ENCODE peak calls at places on chromosomes 2 and 18, in ten cellular contexts. H is A549, R is K562, K is body of pancreas, S is heart left ventricle, Z is transverse colon, P is suprapubic skin, B is esophagus squamous epithelium, W is lower leg skin, I is sigmoid colon. J is an unnamed sample.

GRCh38 chr2:239612133-239612532 is 211.3 kb upstream of the HDAC4 start:
- DNase-seq in H (no peak), R (no peak), K (no peak), S (no peak), Z (no peak), P (no peak), B (no peak), W (no peak), I (peak), J (no peak)

GRCh38 chr2:146844226-146844990 is 1000.4 kb upstream of the ACVR2A start:
- DNase-seq in H (no peak), R (no peak), K (no peak), S (no peak), Z (no peak), P (no peak), B (no peak), W (no peak), I (no peak), J (peak)

GRCh38 chr2:69948032-69948962 is 13.1 kb downstream of the ASPRV1 start:
- DNase-seq in H (no peak), R (no peak), K (no peak), S (no peak), Z (no peak), P (no peak), B (no peak), W (no peak), I (no peak), J (no peak)

GRCh38 chr2:234682492-234683228 is 185.8 kb upstream of the ARL4C start:
- DNase-seq in H (no peak), R (no peak), K (no peak), S (no peak), Z (no peak), P (peak), B (no peak), W (no peak), I (no peak), J (no peak)

GRCh38 chr2:127085260-127085666 is 21.7 kb downstream of the BIN1 start:
- DNase-seq in H (no peak), R (no peak), K (no peak), S (no peak), Z (peak), P (no peak), B (no peak), W (no peak), I (no peak), J (no peak)

GRCh38 chr18:62612246-62612645 is 89.4 kb downstream of the ZCCHC2 start:
- DNase-seq in H (no peak), R (no peak), K (no peak), S (no peak), Z (no peak), P (peak), B (no peak), W (no peak), I (no peak), J (no peak)

GRCh38 chr2:71696381-71696780 is 243.0 kb downstream of the DYSF start:
- DNase-seq in H (no peak), R (no peak), K (no peak), S (no peak), Z (no peak), P (no peak), B (no peak), W (no peak), I (no peak), J (no peak)

GRCh38 chr18:10558967-10559298 is 33.1 kb downstream of the NAPG start:
- DNase-seq in H (no peak), R (no peak), K (no peak), S (no peak), Z (no peak), P (no peak), B (no peak), W (no peak), I (no peak), J (no peak)

GRCh38 chr2:29747786-29748470 is 173.5 kb downstream of the ALK start:
- DNase-seq in H (peak), R (no peak), K (no peak), S (no peak), Z (no peak), P (no peak), B (no peak), W (no peak), I (no peak), J (peak)

GRCh38 chr2:12720181-12720580 is 3.4 kb downstream of the TRIB2 start:
- DNase-seq in H (no peak), R (no peak), K (no peak), S (no peak), Z (no peak), P (no peak), B (no peak), W (no peak), I (no peak), J (no peak)

GRCh38 chr18:57915241-57915640 is 112.1 kb upstream of the ATP8B1 start:
- DNase-seq in H (no peak), R (no peak), K (no peak), S (no peak), Z (no peak), P (no peak), B (no peak), W (no peak), I (no peak), J (no peak)

GRCh38 chr18:46319793-46320192 is 215.6 kb downstream of the HAUS1 start:
- DNase-seq in H (no peak), R (no peak), K (no peak), S (no peak), Z (no peak), P (no peak), B (no peak), W (no peak), I (no peak), J (no peak)

GRCh38 chr18:59961086-59961485 is 61.3 kb downstream of the PMAIP1 start:
- DNase-seq in H (no peak), R (peak), K (peak), S (no peak), Z (peak), P (no peak), B (no peak), W (peak), I (no peak), J (no peak)

GRCh38 chr2:54898451-54899226 is 151.6 kb downstream of the RTN4 start:
- DNase-seq in H (no peak), R (no peak), K (no peak), S (no peak), Z (no peak), P (no peak), B (no peak), W (no peak), I (no peak), J (no peak)

GRCh38 chr2:17362956-17363355 is 155.3 kb downstream of the RAD51AP2 start:
- DNase-seq in H (no peak), R (no peak), K (no peak), S (no peak), Z (no peak), P (no peak), B (no peak), W (no peak), I (no peak), J (no peak)

GRCh38 chr2:55839182-55839819 is 84.3 kb downstream of the EFEMP1 start:
- DNase-seq in H (peak), R (no peak), K (peak), S (no peak), Z (no peak), P (no peak), B (no peak), W (no peak), I (no peak), J (no peak)

GRCh38 chr2:215383652-215384279 is 52.1 kb downstream of the FN1 start:
- DNase-seq in H (no peak), R (no peak), K (no peak), S (no peak), Z (no peak), P (no peak), B (no peak), W (no peak), I (no peak), J (no peak)
- TF ChIP-seq POLR2A in H (no peak), R (no peak), K (no peak), S (no peak), Z (no peak), P (no peak), B (no peak), W (no peak), I (no peak), J (no peak)

GRCh38 chr2:183038341-183039300 is at the start of gene NCKAP1:
- DNase-seq in H (peak), R (peak), K (peak), S (peak), Z (peak), P (peak), B (peak), W (peak), I (peak), J (peak)
- TF ChIP-seq POLR2A in H (no peak), R (peak), K (peak), S (no peak), Z (peak), P (no peak), B (peak), W (no peak), I (no peak), J (peak)

DNA sequence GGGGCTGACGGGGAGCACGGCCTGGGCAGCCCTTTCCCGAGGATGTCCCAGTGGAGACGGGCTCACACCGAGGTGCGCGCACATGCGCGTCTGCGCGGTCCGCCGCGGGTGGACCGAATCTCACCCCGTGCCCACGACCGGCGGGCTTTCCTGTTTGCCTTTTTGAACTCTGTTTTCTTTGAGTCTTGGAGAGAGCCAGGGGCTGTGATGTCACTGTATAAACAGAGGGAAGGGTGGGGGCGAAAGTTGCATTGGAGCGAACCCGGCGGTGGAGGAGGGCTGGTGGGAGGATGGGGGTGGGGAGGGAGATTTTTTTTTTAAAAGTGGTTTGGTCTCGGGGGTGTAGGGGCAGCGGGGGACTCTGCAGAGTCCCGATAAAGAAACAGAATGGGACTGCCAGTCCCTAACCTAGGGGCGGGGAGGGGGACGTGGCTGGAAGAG is 141.2 kb upstream of the CTAGE1 start:
- DNase-seq in H (peak), R (peak), K (peak), S (peak), Z (peak), P (no peak), B (no peak), W (no peak), I (peak), J (peak)
- TF ChIP-seq POLR2A in H (no peak), R (no peak), K (no peak), S (no peak), Z (no peak), P (no peak), B (no peak), W (no peak), I (no peak), J (no peak)

GRCh38 chr2:217642944-217643343 is 359.9 kb downstream of the TNS1 start:
- DNase-seq in H (no peak), R (no peak), K (no peak), S (no peak), Z (no peak), P (no peak), B (no peak), W (no peak), I (no peak), J (no peak)

GRCh38 chr2:217641987-217642386 is 360.8 kb downstream of the TNS1 start:
- DNase-seq in H (no peak), R (no peak), K (no peak), S (no peak), Z (no peak), P (no peak), B (no peak), W (no peak), I (no peak), J (no peak)

GRCh38 chr2:217645891-217646290 is 356.9 kb downstream of the TNS1 start:
- DNase-seq in H (no peak), R (no peak), K (no peak), S (no peak), Z (no peak), P (no peak), B (no peak), W (no peak), I (no peak), J (no peak)

GRCh38 chr2:217647226-217647625 is 355.6 kb downstream of the TNS1 start:
- DNase-seq in H (no peak), R (no peak), K (no peak), S (no peak), Z (no peak), P (no peak), B (no peak), W (no peak), I (no peak), J (no peak)

DNA sequence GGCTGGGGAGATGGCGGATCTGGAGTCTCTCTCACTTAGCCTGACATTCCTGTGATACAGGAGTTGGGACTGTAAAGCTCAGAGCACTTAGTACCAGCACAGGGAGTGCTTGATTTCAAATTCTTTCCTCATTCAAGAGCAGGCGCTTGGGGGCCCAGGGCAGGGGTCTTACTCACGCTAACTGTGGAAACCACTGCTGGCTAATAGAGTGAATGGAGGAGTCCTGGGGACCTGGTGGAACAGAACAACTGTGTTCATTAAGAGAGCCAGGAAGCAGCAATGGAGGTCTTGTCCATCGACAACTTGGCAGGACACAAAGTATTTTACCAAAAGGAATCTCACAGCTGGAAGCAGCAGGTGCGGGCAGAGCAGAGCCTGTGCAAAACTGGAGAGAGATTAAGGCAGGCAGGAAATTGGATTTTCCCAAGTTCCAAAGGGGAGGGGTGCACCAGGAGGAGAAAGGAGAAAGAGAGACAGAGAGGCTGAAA is 358.9 kb downstream of the TNS1 start:
- DNase-seq in H (no peak), R (no peak), K (no peak), S (no peak), Z (no peak), P (no peak), B (no peak), W (no peak), I (no peak), J (no peak)
- TF ChIP-seq POLR2A in H (no peak), R (no peak), K (no peak), S (no peak), Z (no peak), P (no peak), B (no peak), W (no peak), I (no peak), J (no peak)

DNA sequence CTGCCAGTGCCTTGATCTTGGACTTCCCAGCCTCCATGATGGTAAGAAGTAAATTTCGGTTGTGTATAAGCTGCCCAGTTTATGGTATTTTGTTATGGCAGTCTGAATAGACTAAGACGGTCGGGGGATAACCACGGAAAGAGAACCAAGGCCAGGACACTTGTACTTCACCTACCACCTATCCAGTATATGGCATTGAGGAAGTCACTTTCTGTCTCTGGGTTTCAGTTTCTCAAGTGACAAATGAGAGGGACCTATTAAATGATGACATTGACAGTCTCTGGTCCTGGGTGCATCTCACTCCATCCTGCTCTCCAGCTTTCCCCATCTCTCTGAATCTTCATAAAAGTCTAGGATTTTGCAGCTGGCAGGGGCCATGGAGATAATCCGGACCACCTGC is 183.8 kb upstream of the MSH6 start:
- DNase-seq in H (no peak), R (no peak), K (no peak), S (no peak), Z (no peak), P (no peak), B (no peak), W (no peak), I (no peak), J (no peak)
- TF ChIP-seq POLR2A in H (no peak), R (no peak), K (no peak), S (no peak), Z (no peak), P (no peak), B (no peak), W (no peak), I (no peak), J (no peak)

GRCh38 chr2:128317186-128317897 is 1.3 kb downstream of the HS6ST1 start:
- DNase-seq in H (no peak), R (no peak), K (peak), S (no peak), Z (peak), P (no peak), B (no peak), W (peak), I (peak), J (no peak)
- TF ChIP-seq POLR2A in H (no peak), R (no peak), K (peak), S (no peak), Z (no peak), P (no peak), B (no peak), W (no peak), I (no peak), J (no peak)

GRCh38 chr2:44169155-44169898 is 652 bp downstream of the PPM1B start:
- DNase-seq in H (peak), R (peak), K (no peak), S (peak), Z (peak), P (no peak), B (peak), W (no peak), I (peak), J (peak)

GRCh38 chr2:44171018-44171417 is 2.3 kb downstream of the PPM1B start:
- DNase-seq in H (no peak), R (no peak), K (no peak), S (no peak), Z (no peak), P (no peak), B (no peak), W (no peak), I (no peak), J (no peak)

GRCh38 chr2:44172576-44172975 is 3.9 kb downstream of the PPM1B start:
- DNase-seq in H (no peak), R (no peak), K (no peak), S (no peak), Z (no peak), P (no peak), B (no peak), W (no peak), I (no peak), J (no peak)

GRCh38 chr2:44168684-44169154 is at the start of gene PPM1B:
- DNase-seq in H (no peak), R (no peak), K (peak), S (peak), Z (peak), P (peak), B (peak), W (no peak), I (peak), J (no peak)

GRCh38 chr2:44170337-44170736 is 1.7 kb downstream of the PPM1B start:
- DNase-seq in H (no peak), R (no peak), K (no peak), S (no peak), Z (no peak), P (no peak), B (no peak), W (no peak), I (no peak), J (no peak)
- TF ChIP-seq POLR2A in H (no peak), R (no peak), K (peak), S (no peak), Z (no peak), P (peak), B (no peak), W (no peak), I (no peak), J (no peak)

GRCh38 chr2:172102159-172102857 is 392 bp downstream of the DLX2 start:
- DNase-seq in H (peak), R (peak), K (no peak), S (no peak), Z (no peak), P (no peak), B (no peak), W (no peak), I (peak), J (no peak)

GRCh38 chr2:172101008-172101706 is 1.5 kb downstream of the DLX2 start:
- DNase-seq in H (no peak), R (peak), K (no peak), S (no peak), Z (no peak), P (no peak), B (no peak), W (no peak), I (no peak), J (no peak)

GRCh38 chr2:172103471-172104292 is 982 bp upstream of the DLX2 start:
- DNase-seq in H (peak), R (peak), K (peak), S (peak), Z (peak), P (no peak), B (no peak), W (no peak), I (peak), J (peak)

GRCh38 chr2:172101707-172102158 is 967 bp downstream of the DLX2 start:
- DNase-seq in H (no peak), R (no peak), K (no peak), S (no peak), Z (no peak), P (no peak), B (no peak), W (no peak), I (peak), J (no peak)

DNA sequence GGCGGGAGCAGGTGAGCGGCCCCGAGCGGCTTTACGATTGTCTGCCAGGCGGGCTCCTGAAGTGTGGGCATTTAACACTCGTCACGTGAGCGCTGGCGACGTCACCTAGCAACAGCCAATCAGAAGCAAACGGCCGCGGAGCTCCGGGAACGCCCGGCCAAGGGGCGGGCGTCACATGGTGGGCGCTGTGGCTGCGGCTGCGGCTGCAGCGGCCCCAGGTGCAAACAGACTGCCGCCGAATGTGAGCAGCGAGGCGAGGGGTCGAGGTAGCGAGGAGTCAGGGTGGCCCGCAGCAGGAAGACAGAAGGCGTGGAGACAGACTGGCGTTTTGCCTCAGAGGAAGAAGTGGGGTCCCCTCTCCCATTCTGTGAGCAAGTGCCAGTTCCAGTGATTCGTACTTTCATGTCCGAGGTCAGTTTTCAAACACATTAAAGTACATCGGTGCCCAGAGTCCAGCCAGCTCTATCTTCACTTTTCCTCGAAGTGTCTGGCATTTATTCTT is at the start of gene DLX2:
- DNase-seq in H (peak), R (peak), K (peak), S (peak), Z (peak), P (no peak), B (no peak), W (peak), I (peak), J (peak)
- TF ChIP-seq POLR2A in H (peak), R (peak), K (no peak), S (no peak), Z (no peak), P (no peak), B (no peak), W (no peak), I (no peak), J (no peak)

J was measured in H54.